ENCODE peak calls at places on chromosomes 12 and 14, in nine cellular contexts. X is IMR-90, J is MM.1S, S is GM23338, G is PC-3, Q is astrocyte, D is Karpas-422, F is SK-N-SH, I is keratinocyte. T is an unnamed sample.

GRCh38 chr12:21774358-21775129 is at the start of gene KCNJ8:
- DNase-seq in D (no peak), X (peak; percentile 50), Q (peak; percentile 31), J (peak; percentile 16), F (peak; percentile 87), I (no peak), G (no peak), S (peak; percentile 90), T (peak; percentile 57)

GRCh38 chr14:83975435-83976222 is 1554.3 kb upstream of the FLRT2 start:
- DNase-seq in S (peak; percentile 15), F (no peak), I (no peak), D (no peak), G (no peak), Q (no peak), X (peak; percentile 67), J (no peak), T (no peak)

GRCh38 chr12:127107744-127108143 is 1159.2 kb upstream of the TMEM132C start:
- DNase-seq in J (peak; percentile 26), G (peak; percentile 92), Q (no peak), S (no peak), F (no peak), D (no peak), I (peak; percentile 70), X (no peak), T (no peak)

GRCh38 chr14:51653096-51653814 is 1.5 kb downstream of the FRMD6 start:
- DNase-seq in X (peak; percentile 60), F (no peak), S (peak; percentile 67), J (peak; percentile 9), Q (peak; percentile 82), I (no peak), D (no peak), G (peak; percentile 77), T (peak; percentile 89)

GRCh38 chr12:18849080-18849479 is 111.2 kb downstream of the CAPZA3 start:
- DNase-seq in G (peak; percentile 41), I (no peak), X (peak; percentile 88), J (no peak), D (no peak), S (no peak), Q (peak; percentile 74), F (no peak), T (peak; percentile 49)

GRCh38 chr12:97756741-97757140 is 294.1 kb downstream of the RMST start:
- DNase-seq in J (no peak), Q (no peak), S (no peak), X (no peak), D (no peak), I (no peak), G (no peak), F (no peak), T (no peak)

GRCh38 chr14:68232643-68233055 is 413.1 kb downstream of the RAD51B start:
- DNase-seq in X (peak; percentile 99), G (peak; percentile 99), J (peak; percentile 27), F (no peak), S (no peak), Q (peak; percentile 100), I (peak; percentile 69), D (no peak), T (peak; percentile 100)

GRCh38 chr12:56118688-56119045 is 601 bp downstream of the ZC3H10 start:
- DNase-seq in D (no peak), I (no peak), Q (no peak), F (no peak), G (no peak), J (no peak), S (peak; percentile 58), X (no peak), T (no peak)

GRCh38 chr12:53122961-53123468 is 19.7 kb downstream of the SOAT2 start:
- DNase-seq in X (peak; percentile 35), F (peak; percentile 62), D (no peak), S (no peak), I (no peak), G (no peak), J (no peak), Q (peak; percentile 19), T (no peak)

GRCh38 chr14:73991097-73991496 is 28.0 kb downstream of the ENTPD5 start:
- DNase-seq in I (no peak), Q (no peak), G (no peak), S (no peak), J (no peak), F (no peak), X (no peak), D (no peak), T (no peak)

GRCh38 chr14:26276757-26277156 is 321.1 kb downstream of the NOVA1 start:
- DNase-seq in I (no peak), X (no peak), Q (no peak), G (peak; percentile 7), F (no peak), J (no peak), S (peak; percentile 80), D (peak; percentile 62), T (no peak)

GRCh38 chr12:112973712-112974305 is 4.5 kb upstream of the OAS2 start:
- DNase-seq in F (no peak), I (no peak), J (no peak), S (no peak), X (no peak), D (no peak), G (no peak), Q (no peak), T (no peak)

GRCh38 chr12:58919271-58920101 is 818 bp downstream of the LRIG3 start:
- DNase-seq in D (no peak), S (peak; percentile 38), F (no peak), G (peak; percentile 48), J (peak; percentile 45), Q (peak; percentile 63), X (peak; percentile 58), I (no peak), T (peak; percentile 59)

GRCh38 chr14:95527392-95528002 is 7.4 kb upstream of the GLRX5 start:
- DNase-seq in F (peak; percentile 59), D (peak; percentile 85), S (peak; percentile 66), X (peak; percentile 84), J (peak; percentile 34), G (peak; percentile 58), I (no peak), Q (peak; percentile 69), T (peak; percentile 79)

GRCh38 chr14:61408498-61408897 is 87.1 kb downstream of the PRKCH start:
- DNase-seq in I (no peak), D (no peak), F (no peak), J (no peak), S (no peak), Q (no peak), G (no peak), X (no peak), T (no peak)

GRCh38 chr14:76133103-76133502 is 18.6 kb upstream of the GPATCH2L start:
- DNase-seq in Q (no peak), X (peak; percentile 24), I (no peak), F (no peak), S (peak; percentile 75), D (peak; percentile 75), G (peak; percentile 56), J (no peak), T (peak; percentile 38)

GRCh38 chr12:85549658-85550057 is 269.6 kb downstream of the ALX1 start:
- DNase-seq in F (no peak), S (no peak), D (no peak), I (no peak), J (no peak), X (no peak), Q (no peak), G (no peak), T (no peak)
- H2AFZ ChIP-seq in F (no peak overlapping the region), S (no peak overlapping the region), D (no peak overlapping the region), I (no peak overlapping the region), J (no peak overlapping the region), X (no peak overlapping the region), Q (no peak overlapping the region), G (no peak overlapping the region), T (no peak overlapping the region)

DNA sequence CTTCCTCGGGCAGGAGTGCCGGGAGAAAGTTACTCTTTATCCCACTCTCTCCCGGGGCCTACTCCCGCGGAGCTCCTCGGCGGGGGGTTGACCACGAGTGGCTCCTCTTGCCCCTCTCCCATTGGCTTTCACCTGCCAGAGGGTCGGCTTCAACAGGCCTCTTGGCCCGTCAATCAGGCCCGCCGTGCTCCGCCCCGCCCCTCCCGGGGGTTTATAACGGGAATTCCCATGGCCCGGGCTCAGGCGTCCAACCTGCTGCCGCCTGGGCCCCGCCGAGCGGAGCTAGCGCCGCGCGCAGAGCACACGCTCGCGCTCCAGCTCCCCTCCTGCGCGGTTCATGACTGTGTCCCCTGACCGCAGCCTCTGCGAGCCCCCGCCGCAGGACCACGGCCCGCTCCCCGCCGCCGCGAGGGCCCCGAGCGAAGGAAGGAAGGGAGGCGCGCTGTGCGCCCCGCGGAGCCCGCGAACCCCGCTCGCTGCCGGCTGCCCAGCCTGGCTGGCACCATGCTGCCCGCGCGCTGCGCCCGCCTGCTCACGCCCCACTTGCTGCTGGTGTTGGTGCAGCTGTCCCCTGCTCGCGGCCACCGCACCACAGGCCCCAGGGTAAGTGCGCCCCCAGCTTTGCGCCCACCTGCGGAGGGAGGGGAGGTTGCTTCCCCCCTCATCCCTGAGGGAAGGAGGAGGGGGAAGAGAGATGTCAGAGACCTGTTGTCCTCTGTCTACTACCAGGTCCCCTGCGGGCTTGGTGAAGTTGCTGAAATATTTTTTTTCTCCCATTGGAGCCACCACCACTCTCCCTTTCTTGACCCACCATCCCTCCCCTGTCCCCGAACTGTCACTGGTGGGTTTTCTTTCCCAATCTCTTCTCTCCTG is at the start of gene SMOC1:
- DNase-seq in X (peak; percentile 79), Q (no peak), F (peak; percentile 87), D (no peak), J (peak; percentile 80), S (peak; percentile 92), I (no peak), G (no peak), T (peak; percentile 71)
- H3K4me3 ChIP-seq in X (peak within 1 kb of the TSS; percentile 78), Q (peak within 1 kb of the TSS; percentile 33), F (no peak within 1 kb of the TSS), D (no peak within 1 kb of the TSS), J (peak within 1 kb of the TSS; percentile 72), S (peak within 1 kb of the TSS; percentile 88), I (peak within 1 kb of the TSS; percentile 71), G (no peak within 1 kb of the TSS), T (no peak within 1 kb of the TSS)

DNA sequence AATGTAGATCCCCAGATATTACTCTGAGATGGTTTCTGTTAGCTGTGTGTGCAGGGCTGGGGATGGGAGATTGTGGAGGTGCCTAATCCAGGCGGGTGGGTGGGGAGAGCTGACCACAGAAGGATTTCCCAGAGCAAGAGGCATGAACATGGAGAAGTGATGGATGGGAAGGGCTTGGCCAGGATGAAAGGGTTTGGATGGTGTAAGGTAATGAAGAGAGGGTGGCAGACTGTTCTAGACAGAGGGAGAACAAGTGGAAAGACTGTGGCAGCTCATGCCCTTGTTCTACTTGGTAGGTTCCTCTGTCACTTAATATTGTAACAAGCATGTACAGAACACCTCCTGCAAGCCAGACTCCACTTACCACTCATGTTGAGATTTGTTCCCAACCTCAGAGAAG is 187.8 kb downstream of the NPAS3 start:
- DNase-seq in S (no peak), F (no peak), J (no peak), I (no peak), G (no peak), X (no peak), D (no peak), Q (no peak), T (no peak)
- H2AFZ ChIP-seq in S (peak overlapping the region; percentile 5), F (no peak overlapping the region), J (no peak overlapping the region), I (peak overlapping the region; percentile 27), G (no peak overlapping the region), X (no peak overlapping the region), D (no peak overlapping the region), Q (no peak overlapping the region), T (no peak overlapping the region)

DNA sequence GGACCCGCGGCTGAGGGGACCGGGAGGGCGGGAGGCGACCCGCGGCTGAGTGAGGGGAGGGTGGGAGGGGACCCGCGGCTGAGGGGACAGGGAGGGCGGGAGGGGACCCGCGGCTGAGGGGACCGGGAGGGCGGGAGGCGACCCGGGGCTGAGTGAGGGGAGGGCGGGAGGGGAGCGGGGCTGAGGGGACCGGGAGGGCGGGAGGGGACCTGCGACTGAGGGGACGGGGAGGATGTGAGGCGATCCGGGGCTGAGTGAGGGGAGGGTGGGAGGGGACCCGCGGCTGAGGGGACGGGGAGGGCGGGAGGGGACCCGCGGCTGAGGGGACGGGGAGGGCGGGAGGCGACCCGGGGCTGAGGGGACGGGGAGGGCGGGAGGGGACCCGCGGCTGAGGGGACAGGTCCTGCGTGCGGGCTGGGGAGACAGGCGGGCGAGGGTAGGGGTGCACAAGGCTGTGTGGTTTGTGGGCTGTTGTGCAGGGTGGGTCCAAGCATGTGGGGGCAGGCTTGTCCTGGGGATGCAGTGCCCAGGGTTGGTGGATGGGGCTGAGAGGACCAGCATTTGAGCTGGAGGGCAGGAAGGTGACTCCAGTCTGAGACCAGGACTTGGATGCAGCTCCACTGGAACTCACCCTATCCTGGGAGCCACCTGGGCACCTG is 9.2 kb downstream of the PLD4 start:
- DNase-seq in F (peak; percentile 71), I (no peak), D (no peak), Q (no peak), G (no peak), J (no peak), X (no peak), S (peak; percentile 38), T (no peak)
- H3K4me3 ChIP-seq in F (peak overlapping the region; percentile 23), I (no peak overlapping the region), D (no peak overlapping the region), Q (no peak overlapping the region), G (no peak overlapping the region), J (no peak overlapping the region), X (no peak overlapping the region), S (peak overlapping the region; percentile 46), T (no peak overlapping the region)

T was measured in fibroblast of lung.